ENCODE peak calls at places on chromosomes 3 and 15, in nine cellular contexts. One of them, this sample, is unnamed.

GRCh38 chr15:99409560-99409959 is 156.2 kb upstream of the MEF2A start:
- DNase-seq in PC-3: no peak
- DNase-seq in GM23248: no peak
- DNase-seq in neural progenitor cell: no peak
- DNase-seq in hepatocyte: no peak
- DNase-seq in HCT116: no peak
- DNase-seq in OCI-LY7: no peak
- DNase-seq in MM.1S: no peak
- DNase-seq in SK-N-SH: no peak
- DNase-seq in this sample: no peak

GRCh38 chr3:98770261-98771039 is 7.3 kb downstream of the ST3GAL6 start:
- DNase-seq in PC-3: no peak
- DNase-seq in GM23248: no peak
- DNase-seq in neural progenitor cell: no peak
- DNase-seq in hepatocyte: no peak
- DNase-seq in HCT116: no peak
- DNase-seq in OCI-LY7: no peak
- DNase-seq in MM.1S: peak; percentile 96
- DNase-seq in SK-N-SH: no peak
- DNase-seq in this sample: no peak

GRCh38 chr15:79932447-79932846 is 35.6 kb upstream of the MTHFS start:
- DNase-seq in PC-3: no peak
- DNase-seq in GM23248: no peak
- DNase-seq in neural progenitor cell: no peak
- DNase-seq in hepatocyte: no peak
- DNase-seq in HCT116: no peak
- DNase-seq in OCI-LY7: no peak
- DNase-seq in MM.1S: no peak
- DNase-seq in SK-N-SH: no peak
- DNase-seq in this sample: no peak

GRCh38 chr3:55538158-55538557 is 51.1 kb upstream of the WNT5A start:
- DNase-seq in PC-3: no peak
- DNase-seq in GM23248: no peak
- DNase-seq in neural progenitor cell: peak; percentile 66
- DNase-seq in hepatocyte: no peak
- DNase-seq in HCT116: no peak
- DNase-seq in OCI-LY7: no peak
- DNase-seq in MM.1S: no peak
- DNase-seq in SK-N-SH: no peak
- DNase-seq in this sample: peak; percentile 60

GRCh38 chr3:72830452-72831217 is 17.6 kb downstream of the SHQ1 start:
- DNase-seq in PC-3: peak; percentile 16
- DNase-seq in GM23248: peak; percentile 73
- DNase-seq in neural progenitor cell: no peak
- DNase-seq in hepatocyte: no peak
- DNase-seq in HCT116: no peak
- DNase-seq in OCI-LY7: no peak
- DNase-seq in MM.1S: no peak
- DNase-seq in SK-N-SH: no peak
- DNase-seq in this sample: no peak

GRCh38 chr3:194740859-194741486 is 55.3 kb downstream of the FAM43A start:
- DNase-seq in PC-3: peak; percentile 96
- DNase-seq in GM23248: no peak
- DNase-seq in neural progenitor cell: no peak
- DNase-seq in hepatocyte: peak; percentile 58
- DNase-seq in HCT116: peak; percentile 91
- DNase-seq in OCI-LY7: no peak
- DNase-seq in MM.1S: no peak
- DNase-seq in SK-N-SH: no peak
- DNase-seq in this sample: peak; percentile 33

GRCh38 chr15:77720617-77721016 is 87.9 kb upstream of the LINGO1 start:
- DNase-seq in PC-3: no peak
- DNase-seq in GM23248: peak; percentile 12
- DNase-seq in neural progenitor cell: no peak
- DNase-seq in hepatocyte: no peak
- DNase-seq in HCT116: no peak
- DNase-seq in OCI-LY7: no peak
- DNase-seq in MM.1S: no peak
- DNase-seq in SK-N-SH: peak; percentile 61
- DNase-seq in this sample: no peak

GRCh38 chr3:159766563-159767185 is 222.0 kb upstream of the IL12A start:
- DNase-seq in PC-3: peak; percentile 73
- DNase-seq in GM23248: peak; percentile 76
- DNase-seq in neural progenitor cell: peak; percentile 56
- DNase-seq in hepatocyte: no peak
- DNase-seq in HCT116: no peak
- DNase-seq in OCI-LY7: no peak
- DNase-seq in MM.1S: peak; percentile 26
- DNase-seq in SK-N-SH: peak; percentile 64
- DNase-seq in this sample: peak; percentile 77

GRCh38 chr3:48993834-48994233 is 3.8 kb downstream of the P4HTM start:
- DNase-seq in PC-3: no peak
- DNase-seq in GM23248: no peak
- DNase-seq in neural progenitor cell: no peak
- DNase-seq in hepatocyte: no peak
- DNase-seq in HCT116: no peak
- DNase-seq in OCI-LY7: no peak
- DNase-seq in MM.1S: no peak
- DNase-seq in SK-N-SH: no peak
- DNase-seq in this sample: no peak

GRCh38 chr3:17290894-17291293 is 406.1 kb downstream of the PLCL2 start:
- DNase-seq in PC-3: peak; percentile 25
- DNase-seq in GM23248: peak; percentile 53
- DNase-seq in neural progenitor cell: no peak
- DNase-seq in hepatocyte: no peak
- DNase-seq in HCT116: no peak
- DNase-seq in OCI-LY7: no peak
- DNase-seq in MM.1S: no peak
- DNase-seq in SK-N-SH: no peak
- DNase-seq in this sample: no peak

GRCh38 chr3:36864180-36865053 is 80.4 kb downstream of the TRANK1 start:
- DNase-seq in PC-3: no peak
- DNase-seq in GM23248: no peak
- DNase-seq in neural progenitor cell: no peak
- DNase-seq in hepatocyte: no peak
- DNase-seq in HCT116: no peak
- DNase-seq in OCI-LY7: no peak
- DNase-seq in MM.1S: no peak
- DNase-seq in SK-N-SH: no peak
- DNase-seq in this sample: no peak

GRCh38 chr3:14246414-14246813 is 67.8 kb downstream of the LSM3 start:
- DNase-seq in PC-3: no peak
- DNase-seq in GM23248: no peak
- DNase-seq in neural progenitor cell: no peak
- DNase-seq in hepatocyte: no peak
- DNase-seq in HCT116: no peak
- DNase-seq in OCI-LY7: no peak
- DNase-seq in MM.1S: no peak
- DNase-seq in SK-N-SH: no peak
- DNase-seq in this sample: no peak

DNA sequence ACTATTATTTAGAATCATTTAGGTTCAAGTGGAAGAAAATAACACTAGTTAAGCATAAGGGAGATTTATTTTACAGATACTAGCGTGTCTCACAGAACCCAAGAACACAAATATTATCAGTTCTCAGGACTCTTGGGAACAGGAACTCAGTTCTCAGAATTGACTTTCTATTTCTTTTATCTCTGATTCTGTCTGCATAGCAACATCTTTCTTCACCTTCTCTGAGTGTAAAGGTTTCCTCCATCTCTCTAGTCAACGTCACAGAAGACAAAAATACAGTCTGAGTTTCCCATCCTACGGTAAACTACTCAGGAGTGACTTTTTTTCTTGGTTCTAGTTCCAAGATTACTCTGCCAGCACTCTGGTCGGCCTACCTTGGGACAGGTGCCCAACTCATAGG is 220.0 kb downstream of the SV2B start:
- DNase-seq in PC-3: no peak
- DNase-seq in GM23248: no peak
- DNase-seq in neural progenitor cell: no peak
- DNase-seq in hepatocyte: no peak
- DNase-seq in HCT116: no peak
- DNase-seq in OCI-LY7: no peak
- DNase-seq in MM.1S: no peak
- DNase-seq in SK-N-SH: no peak
- DNase-seq in this sample: no peak
- H2AFZ ChIP-seq in PC-3: no peak overlapping the region
- H2AFZ ChIP-seq in GM23248: no peak overlapping the region
- H2AFZ ChIP-seq in neural progenitor cell: no peak overlapping the region
- H2AFZ ChIP-seq in hepatocyte: no peak overlapping the region
- H2AFZ ChIP-seq in HCT116: no peak overlapping the region
- H2AFZ ChIP-seq in OCI-LY7: no peak overlapping the region
- H2AFZ ChIP-seq in MM.1S: no peak overlapping the region
- H2AFZ ChIP-seq in SK-N-SH: no peak overlapping the region
- H2AFZ ChIP-seq in this sample: peak overlapping the region; percentile 30

DNA sequence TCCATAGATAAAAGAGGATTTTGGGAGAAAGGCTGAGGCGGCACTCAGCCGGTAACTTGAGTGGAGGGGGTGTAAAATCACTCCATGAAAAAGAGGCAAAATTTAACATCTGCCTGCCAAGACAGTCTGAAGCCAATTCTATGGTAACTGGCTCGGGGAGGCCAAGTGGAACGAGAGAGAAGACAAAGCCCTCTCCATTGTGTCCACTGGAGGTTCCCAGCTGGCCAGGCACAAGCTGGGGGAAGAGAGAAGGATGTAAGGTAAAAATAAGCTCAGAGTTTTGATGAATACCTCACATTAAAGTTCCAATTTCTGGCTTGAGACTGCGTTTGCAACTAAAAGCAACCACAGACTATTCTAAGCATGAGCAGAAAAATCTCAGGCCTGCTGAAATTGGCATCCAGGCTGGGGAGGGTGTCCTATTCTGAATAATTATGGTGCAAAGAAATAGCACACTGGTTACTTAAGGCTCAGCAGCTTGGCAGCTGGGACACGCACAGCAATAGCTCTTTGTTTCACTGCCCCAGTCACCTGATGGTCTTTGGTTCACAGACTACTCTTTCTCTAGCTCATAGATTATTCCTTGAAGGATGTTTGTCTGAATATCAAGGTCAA is 48.8 kb downstream of the CHRD start:
- DNase-seq in PC-3: no peak
- DNase-seq in GM23248: peak; percentile 49
- DNase-seq in neural progenitor cell: no peak
- DNase-seq in hepatocyte: no peak
- DNase-seq in HCT116: no peak
- DNase-seq in OCI-LY7: no peak
- DNase-seq in MM.1S: no peak
- DNase-seq in SK-N-SH: no peak
- DNase-seq in this sample: no peak
- TF ChIP-seq EZH2phosphoT487 in PC-3: no peak
- TF ChIP-seq EZH2phosphoT487 in GM23248: no peak
- TF ChIP-seq EZH2phosphoT487 in neural progenitor cell: no peak
- TF ChIP-seq EZH2phosphoT487 in hepatocyte: no peak
- TF ChIP-seq EZH2phosphoT487 in HCT116: no peak
- TF ChIP-seq EZH2phosphoT487 in OCI-LY7: no peak
- TF ChIP-seq EZH2phosphoT487 in MM.1S: no peak
- TF ChIP-seq EZH2phosphoT487 in SK-N-SH: no peak
- TF ChIP-seq EZH2phosphoT487 in this sample: no peak

GRCh38 chr3:128949158-128949557 is 44.7 kb downstream of the CFAP92 start:
- DNase-seq in PC-3: no peak
- DNase-seq in GM23248: no peak
- DNase-seq in neural progenitor cell: no peak
- DNase-seq in hepatocyte: no peak
- DNase-seq in HCT116: no peak
- DNase-seq in OCI-LY7: no peak
- DNase-seq in MM.1S: no peak
- DNase-seq in SK-N-SH: no peak
- DNase-seq in this sample: no peak

GRCh38 chr3:128945878-128946175 is 48.0 kb downstream of the CFAP92 start:
- DNase-seq in PC-3: no peak
- DNase-seq in GM23248: no peak
- DNase-seq in neural progenitor cell: no peak
- DNase-seq in hepatocyte: no peak
- DNase-seq in HCT116: no peak
- DNase-seq in OCI-LY7: no peak
- DNase-seq in MM.1S: no peak
- DNase-seq in SK-N-SH: no peak
- DNase-seq in this sample: no peak

GRCh38 chr3:128950223-128950938 is 43.5 kb downstream of the CFAP92 start:
- DNase-seq in PC-3: peak; percentile 12
- DNase-seq in GM23248: peak; percentile 19
- DNase-seq in neural progenitor cell: peak; percentile 61
- DNase-seq in hepatocyte: peak; percentile 42
- DNase-seq in HCT116: peak; percentile 21
- DNase-seq in OCI-LY7: peak; percentile 19
- DNase-seq in MM.1S: peak; percentile 40
- DNase-seq in SK-N-SH: peak; percentile 53
- DNase-seq in this sample: peak; percentile 50

GRCh38 chr3:128945041-128945877 is 48.6 kb downstream of the CFAP92 start:
- DNase-seq in PC-3: no peak
- DNase-seq in GM23248: no peak
- DNase-seq in neural progenitor cell: no peak
- DNase-seq in hepatocyte: no peak
- DNase-seq in HCT116: no peak
- DNase-seq in OCI-LY7: no peak
- DNase-seq in MM.1S: no peak
- DNase-seq in SK-N-SH: no peak
- DNase-seq in this sample: no peak

DNA sequence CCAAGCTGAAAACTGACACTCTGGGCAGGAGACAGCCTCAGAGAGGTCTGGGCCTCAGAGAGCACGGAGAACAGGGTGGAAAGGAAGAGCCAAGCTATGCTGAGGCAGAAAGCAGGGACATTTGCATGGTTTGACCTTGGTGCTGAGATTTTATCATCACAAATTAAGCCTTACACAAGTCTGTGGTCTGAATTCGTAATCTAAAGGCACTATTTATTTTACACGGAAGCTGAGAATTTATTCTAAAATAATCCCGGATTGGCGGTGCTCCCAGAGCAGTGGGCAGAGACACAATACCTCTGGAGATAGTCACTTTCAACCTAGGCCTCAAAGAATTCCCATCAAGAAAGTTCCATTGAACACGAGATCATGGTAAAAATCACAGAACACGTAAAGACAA is 47.5 kb downstream of the CFAP92 start:
- DNase-seq in PC-3: no peak
- DNase-seq in GM23248: peak; percentile 80
- DNase-seq in neural progenitor cell: no peak
- DNase-seq in hepatocyte: no peak
- DNase-seq in HCT116: no peak
- DNase-seq in OCI-LY7: no peak
- DNase-seq in MM.1S: no peak
- DNase-seq in SK-N-SH: no peak
- DNase-seq in this sample: no peak
- H2AFZ ChIP-seq in PC-3: no peak overlapping the region
- H2AFZ ChIP-seq in GM23248: no peak overlapping the region
- H2AFZ ChIP-seq in neural progenitor cell: no peak overlapping the region
- H2AFZ ChIP-seq in hepatocyte: no peak overlapping the region
- H2AFZ ChIP-seq in HCT116: no peak overlapping the region
- H2AFZ ChIP-seq in OCI-LY7: no peak overlapping the region
- H2AFZ ChIP-seq in MM.1S: no peak overlapping the region
- H2AFZ ChIP-seq in SK-N-SH: no peak overlapping the region
- H2AFZ ChIP-seq in this sample: no peak overlapping the region

DNA sequence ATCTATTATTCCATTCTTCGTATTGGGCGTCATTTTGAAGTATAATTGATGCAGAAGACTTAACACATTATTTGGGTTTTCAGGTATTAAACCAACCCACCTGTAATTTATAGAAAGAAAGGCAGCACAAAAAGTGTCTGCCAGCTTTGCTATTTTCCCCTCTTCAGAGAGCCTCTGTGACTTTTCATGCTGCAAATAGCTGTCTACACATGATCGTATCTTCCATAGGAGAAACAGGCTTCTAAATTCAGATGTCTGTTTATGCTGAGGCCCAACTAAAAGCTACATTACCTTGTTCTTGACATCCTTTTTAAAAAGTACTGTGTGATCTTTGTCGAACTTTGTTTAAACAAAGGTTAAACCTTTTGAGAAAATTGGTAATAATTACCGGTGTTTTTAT is 5.0 kb downstream of the ACKR2 start:
- DNase-seq in PC-3: no peak
- DNase-seq in GM23248: no peak
- DNase-seq in neural progenitor cell: no peak
- DNase-seq in hepatocyte: no peak
- DNase-seq in HCT116: no peak
- DNase-seq in OCI-LY7: no peak
- DNase-seq in MM.1S: no peak
- DNase-seq in SK-N-SH: no peak
- DNase-seq in this sample: no peak
- TF ChIP-seq EZH2phosphoT487 in PC-3: no peak
- TF ChIP-seq EZH2phosphoT487 in GM23248: no peak
- TF ChIP-seq EZH2phosphoT487 in neural progenitor cell: no peak
- TF ChIP-seq EZH2phosphoT487 in hepatocyte: no peak
- TF ChIP-seq EZH2phosphoT487 in HCT116: no peak
- TF ChIP-seq EZH2phosphoT487 in OCI-LY7: no peak
- TF ChIP-seq EZH2phosphoT487 in MM.1S: no peak
- TF ChIP-seq EZH2phosphoT487 in SK-N-SH: no peak
- TF ChIP-seq EZH2phosphoT487 in this sample: no peak

This sample was measured in GM23338.